ENCODE peak calls at places on chromosomes 1 and 21, in eight cellular contexts. One of them, this sample, is unnamed.

GRCh38 chr1:110106013-110106941 is 6.0 kb upstream of the UBL4B start:
- DNase-seq in amygdala: peak
- DNase-seq in endothelial cell of umbilical vein: peak
- DNase-seq in activated CD8-positive, alpha-beta memory T cell treated with anti-CD3 and anti-CD28 coated beads for 48 hours: peak
- DNase-seq in left colon: peak
- DNase-seq in ELR: peak
- DNase-seq in ureter: peak
- DNase-seq in CD4-positive, CD25-positive, alpha-beta regulatory T cell: peak
- DNase-seq in this sample: peak

GRCh38 chr1:107936498-107937481 is 28.2 kb downstream of the VAV3 start:
- DNase-seq in amygdala: peak
- DNase-seq in ureter: peak
- DNase-seq in CD4-positive, CD25-positive, alpha-beta regulatory T cell: no peak
- DNase-seq in endothelial cell of umbilical vein: peak
- DNase-seq in activated CD8-positive, alpha-beta memory T cell treated with anti-CD3 and anti-CD28 coated beads for 48 hours: no peak
- DNase-seq in left colon: no peak
- DNase-seq in ELR: peak
- DNase-seq in this sample: no peak

GRCh38 chr1:86200901-86201300 is 44.3 kb upstream of the COL24A1 start:
- DNase-seq in endothelial cell of umbilical vein: no peak
- DNase-seq in activated CD8-positive, alpha-beta memory T cell treated with anti-CD3 and anti-CD28 coated beads for 48 hours: no peak
- DNase-seq in ELR: no peak
- DNase-seq in CD4-positive, CD25-positive, alpha-beta regulatory T cell: no peak
- DNase-seq in left colon: no peak
- DNase-seq in amygdala: no peak
- DNase-seq in ureter: no peak
- DNase-seq in this sample: no peak

GRCh38 chr1:181424786-181425403 is 58.4 kb upstream of the CACNA1E start:
- DNase-seq in left colon: peak
- DNase-seq in ureter: peak
- DNase-seq in activated CD8-positive, alpha-beta memory T cell treated with anti-CD3 and anti-CD28 coated beads for 48 hours: peak
- DNase-seq in ELR: peak
- DNase-seq in amygdala: peak
- DNase-seq in CD4-positive, CD25-positive, alpha-beta regulatory T cell: peak
- DNase-seq in endothelial cell of umbilical vein: peak
- DNase-seq in this sample: peak

GRCh38 chr1:159554681-159555080 is 18.9 kb upstream of the OR10J5 start:
- DNase-seq in CD4-positive, CD25-positive, alpha-beta regulatory T cell: no peak
- DNase-seq in activated CD8-positive, alpha-beta memory T cell treated with anti-CD3 and anti-CD28 coated beads for 48 hours: no peak
- DNase-seq in endothelial cell of umbilical vein: no peak
- DNase-seq in ureter: no peak
- DNase-seq in ELR: peak
- DNase-seq in amygdala: no peak
- DNase-seq in left colon: no peak
- DNase-seq in this sample: no peak

GRCh38 chr1:51423098-51423821 is 92.9 kb upstream of the TTC39A start:
- DNase-seq in activated CD8-positive, alpha-beta memory T cell treated with anti-CD3 and anti-CD28 coated beads for 48 hours: no peak
- DNase-seq in ELR: no peak
- DNase-seq in left colon: no peak
- DNase-seq in amygdala: no peak
- DNase-seq in ureter: no peak
- DNase-seq in endothelial cell of umbilical vein: peak
- DNase-seq in CD4-positive, CD25-positive, alpha-beta regulatory T cell: no peak
- DNase-seq in this sample: no peak

GRCh38 chr1:216563096-216563495 is 139.8 kb upstream of the USH2A start:
- DNase-seq in left colon: no peak
- DNase-seq in amygdala: no peak
- DNase-seq in endothelial cell of umbilical vein: no peak
- DNase-seq in ELR: no peak
- DNase-seq in CD4-positive, CD25-positive, alpha-beta regulatory T cell: no peak
- DNase-seq in activated CD8-positive, alpha-beta memory T cell treated with anti-CD3 and anti-CD28 coated beads for 48 hours: no peak
- DNase-seq in ureter: no peak
- DNase-seq in this sample: no peak

GRCh38 chr1:11558286-11558685 is 79.3 kb downstream of the DISP3 start:
- DNase-seq in ELR: no peak
- DNase-seq in amygdala: no peak
- DNase-seq in activated CD8-positive, alpha-beta memory T cell treated with anti-CD3 and anti-CD28 coated beads for 48 hours: no peak
- DNase-seq in left colon: no peak
- DNase-seq in endothelial cell of umbilical vein: no peak
- DNase-seq in ureter: no peak
- DNase-seq in CD4-positive, CD25-positive, alpha-beta regulatory T cell: no peak
- DNase-seq in this sample: no peak

GRCh38 chr21:45496151-45496967 is 45.9 kb downstream of the SLC19A1 start:
- DNase-seq in amygdala: no peak
- DNase-seq in ureter: no peak
- DNase-seq in left colon: no peak
- DNase-seq in ELR: no peak
- DNase-seq in activated CD8-positive, alpha-beta memory T cell treated with anti-CD3 and anti-CD28 coated beads for 48 hours: no peak
- DNase-seq in endothelial cell of umbilical vein: no peak
- DNase-seq in CD4-positive, CD25-positive, alpha-beta regulatory T cell: no peak
- DNase-seq in this sample: no peak

GRCh38 chr21:39397651-39398385 is 47.8 kb downstream of the LCA5L start:
- DNase-seq in endothelial cell of umbilical vein: no peak
- DNase-seq in CD4-positive, CD25-positive, alpha-beta regulatory T cell: no peak
- DNase-seq in activated CD8-positive, alpha-beta memory T cell treated with anti-CD3 and anti-CD28 coated beads for 48 hours: no peak
- DNase-seq in left colon: no peak
- DNase-seq in ureter: no peak
- DNase-seq in ELR: no peak
- DNase-seq in amygdala: no peak
- DNase-seq in this sample: no peak

GRCh38 chr21:32155226-32155625 is 123.6 kb downstream of the MIS18A start:
- DNase-seq in CD4-positive, CD25-positive, alpha-beta regulatory T cell: no peak
- DNase-seq in left colon: no peak
- DNase-seq in endothelial cell of umbilical vein: no peak
- DNase-seq in ureter: no peak
- DNase-seq in activated CD8-positive, alpha-beta memory T cell treated with anti-CD3 and anti-CD28 coated beads for 48 hours: no peak
- DNase-seq in ELR: no peak
- DNase-seq in amygdala: no peak
- DNase-seq in this sample: no peak

GRCh38 chr21:38914531-38915385 is 109.0 kb downstream of the ETS2 start:
- DNase-seq in endothelial cell of umbilical vein: no peak
- DNase-seq in ELR: peak
- DNase-seq in left colon: no peak
- DNase-seq in ureter: peak
- DNase-seq in activated CD8-positive, alpha-beta memory T cell treated with anti-CD3 and anti-CD28 coated beads for 48 hours: no peak
- DNase-seq in amygdala: no peak
- DNase-seq in CD4-positive, CD25-positive, alpha-beta regulatory T cell: no peak
- DNase-seq in this sample: no peak

GRCh38 chr1:39411526-39411925 is 79.9 kb upstream of the BMP8A start:
- DNase-seq in CD4-positive, CD25-positive, alpha-beta regulatory T cell: no peak
- DNase-seq in ureter: no peak
- DNase-seq in amygdala: no peak
- DNase-seq in left colon: no peak
- DNase-seq in activated CD8-positive, alpha-beta memory T cell treated with anti-CD3 and anti-CD28 coated beads for 48 hours: no peak
- DNase-seq in endothelial cell of umbilical vein: no peak
- DNase-seq in ELR: no peak
- DNase-seq in this sample: no peak

GRCh38 chr1:112704908-112705627 is 1.9 kb downstream of the RHOC start:
- DNase-seq in CD4-positive, CD25-positive, alpha-beta regulatory T cell: peak
- DNase-seq in activated CD8-positive, alpha-beta memory T cell treated with anti-CD3 and anti-CD28 coated beads for 48 hours: peak
- DNase-seq in left colon: peak
- DNase-seq in amygdala: no peak
- DNase-seq in endothelial cell of umbilical vein: peak
- DNase-seq in ureter: peak
- DNase-seq in ELR: peak
- DNase-seq in this sample: no peak

GRCh38 chr1:184078564-184079107 is 27.1 kb downstream of the TSEN15 start:
- DNase-seq in CD4-positive, CD25-positive, alpha-beta regulatory T cell: no peak
- DNase-seq in activated CD8-positive, alpha-beta memory T cell treated with anti-CD3 and anti-CD28 coated beads for 48 hours: no peak
- DNase-seq in ureter: no peak
- DNase-seq in ELR: no peak
- DNase-seq in left colon: no peak
- DNase-seq in amygdala: no peak
- DNase-seq in endothelial cell of umbilical vein: no peak
- DNase-seq in this sample: no peak

GRCh38 chr21:46667191-46667734 is 31.8 kb downstream of the PRMT2 start:
- DNase-seq in ureter: no peak
- DNase-seq in amygdala: no peak
- DNase-seq in activated CD8-positive, alpha-beta memory T cell treated with anti-CD3 and anti-CD28 coated beads for 48 hours: peak
- DNase-seq in left colon: no peak
- DNase-seq in ELR: peak
- DNase-seq in CD4-positive, CD25-positive, alpha-beta regulatory T cell: no peak
- DNase-seq in endothelial cell of umbilical vein: peak
- DNase-seq in this sample: no peak

GRCh38 chr1:175863291-175864050 is 120.1 kb upstream of the TNR start:
- DNase-seq in left colon: no peak
- DNase-seq in ELR: no peak
- DNase-seq in activated CD8-positive, alpha-beta memory T cell treated with anti-CD3 and anti-CD28 coated beads for 48 hours: no peak
- DNase-seq in CD4-positive, CD25-positive, alpha-beta regulatory T cell: no peak
- DNase-seq in amygdala: no peak
- DNase-seq in endothelial cell of umbilical vein: no peak
- DNase-seq in ureter: no peak
- DNase-seq in this sample: peak

GRCh38 chr1:154407866-154408777 is 3.0 kb downstream of the IL6R start:
- DNase-seq in ELR: no peak
- DNase-seq in ureter: no peak
- DNase-seq in endothelial cell of umbilical vein: no peak
- DNase-seq in left colon: no peak
- DNase-seq in amygdala: no peak
- DNase-seq in activated CD8-positive, alpha-beta memory T cell treated with anti-CD3 and anti-CD28 coated beads for 48 hours: no peak
- DNase-seq in CD4-positive, CD25-positive, alpha-beta regulatory T cell: peak
- DNase-seq in this sample: no peak

GRCh38 chr1:236736761-236737160 is 50.5 kb downstream of the ACTN2 start:
- DNase-seq in activated CD8-positive, alpha-beta memory T cell treated with anti-CD3 and anti-CD28 coated beads for 48 hours: no peak
- DNase-seq in CD4-positive, CD25-positive, alpha-beta regulatory T cell: no peak
- DNase-seq in endothelial cell of umbilical vein: no peak
- DNase-seq in ELR: no peak
- DNase-seq in ureter: no peak
- DNase-seq in left colon: no peak
- DNase-seq in amygdala: no peak
- DNase-seq in this sample: no peak

GRCh38 chr1:110087812-110088738 is 17.6 kb upstream of the ALX3 start:
- DNase-seq in ureter: peak
- DNase-seq in endothelial cell of umbilical vein: peak
- DNase-seq in ELR: peak
- DNase-seq in amygdala: peak
- DNase-seq in left colon: peak
- DNase-seq in activated CD8-positive, alpha-beta memory T cell treated with anti-CD3 and anti-CD28 coated beads for 48 hours: peak
- DNase-seq in CD4-positive, CD25-positive, alpha-beta regulatory T cell: peak
- DNase-seq in this sample: peak

GRCh38 chr1:109281680-109282496 is 1.1 kb downstream of the PSRC1 start:
- DNase-seq in endothelial cell of umbilical vein: no peak
- DNase-seq in left colon: no peak
- DNase-seq in ureter: peak
- DNase-seq in ELR: peak
- DNase-seq in amygdala: no peak
- DNase-seq in CD4-positive, CD25-positive, alpha-beta regulatory T cell: no peak
- DNase-seq in activated CD8-positive, alpha-beta memory T cell treated with anti-CD3 and anti-CD28 coated beads for 48 hours: no peak
- DNase-seq in this sample: no peak

GRCh38 chr1:163165119-163165518 is 37.6 kb downstream of the RGS5 start:
- DNase-seq in amygdala: no peak
- DNase-seq in ureter: no peak
- DNase-seq in endothelial cell of umbilical vein: no peak
- DNase-seq in activated CD8-positive, alpha-beta memory T cell treated with anti-CD3 and anti-CD28 coated beads for 48 hours: no peak
- DNase-seq in left colon: no peak
- DNase-seq in CD4-positive, CD25-positive, alpha-beta regulatory T cell: no peak
- DNase-seq in ELR: no peak
- DNase-seq in this sample: no peak

GRCh38 chr1:98323396-98323795 is 338.1 kb upstream of the SNX7 start:
- DNase-seq in CD4-positive, CD25-positive, alpha-beta regulatory T cell: no peak
- DNase-seq in amygdala: no peak
- DNase-seq in activated CD8-positive, alpha-beta memory T cell treated with anti-CD3 and anti-CD28 coated beads for 48 hours: no peak
- DNase-seq in endothelial cell of umbilical vein: peak
- DNase-seq in ureter: no peak
- DNase-seq in left colon: no peak
- DNase-seq in ELR: peak
- DNase-seq in this sample: no peak

GRCh38 chr1:40651138-40651857 is 14.2 kb downstream of the RIMS3 start:
- DNase-seq in endothelial cell of umbilical vein: no peak
- DNase-seq in left colon: peak
- DNase-seq in ELR: no peak
- DNase-seq in ureter: no peak
- DNase-seq in activated CD8-positive, alpha-beta memory T cell treated with anti-CD3 and anti-CD28 coated beads for 48 hours: no peak
- DNase-seq in CD4-positive, CD25-positive, alpha-beta regulatory T cell: no peak
- DNase-seq in amygdala: peak
- DNase-seq in this sample: peak

GRCh38 chr1:163673756-163674155 is 352.0 kb downstream of the NUF2 start:
- DNase-seq in ELR: no peak
- DNase-seq in ureter: no peak
- DNase-seq in amygdala: no peak
- DNase-seq in CD4-positive, CD25-positive, alpha-beta regulatory T cell: no peak
- DNase-seq in activated CD8-positive, alpha-beta memory T cell treated with anti-CD3 and anti-CD28 coated beads for 48 hours: no peak
- DNase-seq in endothelial cell of umbilical vein: no peak
- DNase-seq in left colon: no peak
- DNase-seq in this sample: no peak

GRCh38 chr1:161073474-161074121 is 3.9 kb upstream of the ARHGAP30 start:
- DNase-seq in activated CD8-positive, alpha-beta memory T cell treated with anti-CD3 and anti-CD28 coated beads for 48 hours: no peak
- DNase-seq in CD4-positive, CD25-positive, alpha-beta regulatory T cell: no peak
- DNase-seq in ureter: no peak
- DNase-seq in left colon: peak
- DNase-seq in ELR: no peak
- DNase-seq in amygdala: no peak
- DNase-seq in endothelial cell of umbilical vein: no peak
- DNase-seq in this sample: no peak